ENCODE peak calls at places on chromosomes 6 and 20, in eight cellular contexts. N is uterus; Y is left ventricle myocardium inferior; M is iPS DF 6.9; A is CD8-positive, alpha-beta T cell; L is thoracic aorta; D is tibial artery; Z is mammary epithelial cell. W is an unnamed sample.

GRCh38 chr6:10695086-10695657 is 400 bp downstream of the PAK1IP1 start:
- DNase-seq in A (no peak), L (no peak), Z (no peak), N (no peak), M (no peak), Y (no peak), D (no peak), W (no peak)

GRCh38 chr6:32815115-32815514 is 1.7 kb downstream of the HLA-DOB start:
- DNase-seq in A (no peak), M (no peak), L (no peak), N (no peak), D (no peak), Y (no peak), Z (peak; percentile 65), W (no peak)

GRCh38 chr6:45663181-45664180 is 285.7 kb upstream of the SUPT3H start:
- DNase-seq in Y (peak; percentile 17), D (peak; percentile 47), L (no peak), A (peak; percentile 35), Z (no peak), N (no peak), M (no peak), W (peak; percentile 27)

GRCh38 chr6:27388293-27389197 is at the start of gene ZNF391:
- DNase-seq in M (peak; percentile 63), N (peak; percentile 66), D (peak; percentile 69), Z (peak; percentile 87), Y (peak; percentile 70), A (peak; percentile 67), L (peak; percentile 20), W (peak; percentile 78)

GRCh38 chr6:8065519-8065911 is 1.3 kb upstream of the BLOC1S5 start:
- DNase-seq in N (no peak), D (no peak), L (no peak), A (no peak), Y (no peak), Z (no peak), M (no peak), W (no peak)

GRCh38 chr6:130396722-130397121 is 30.9 kb downstream of the TMEM200A start:
- DNase-seq in L (no peak), Z (peak; percentile 32), D (no peak), A (no peak), Y (no peak), M (no peak), N (no peak), W (no peak)

GRCh38 chr20:36405255-36405654 is 99.1 kb downstream of the DLGAP4 start:
- DNase-seq in D (no peak), Z (no peak), A (no peak), M (no peak), N (no peak), Y (no peak), L (no peak), W (no peak)

GRCh38 chr6:149942461-149942829 is 631 bp downstream of the ULBP2 start:
- DNase-seq in M (no peak), D (no peak), A (no peak), L (no peak), Y (no peak), N (no peak), Z (no peak), W (no peak)

GRCh38 chr6:110859335-110859792 is 15.2 kb upstream of the AMD1 start:
- DNase-seq in A (no peak), Y (no peak), N (no peak), M (no peak), D (no peak), Z (no peak), L (no peak), W (no peak)

GRCh38 chr6:144493035-144493910 is 208.1 kb downstream of the UTRN start:
- DNase-seq in M (no peak), Z (peak; percentile 42), N (no peak), Y (no peak), A (no peak), L (no peak), D (no peak), W (no peak)

GRCh38 chr6:158287047-158287446 is 25.2 kb upstream of the TULP4 start:
- DNase-seq in M (no peak), N (no peak), A (no peak), Y (no peak), L (no peak), D (no peak), Z (no peak), W (no peak)

GRCh38 chr6:39200498-39201020 is 28.7 kb downstream of the KCNK5 start:
- DNase-seq in D (no peak), L (no peak), N (no peak), M (no peak), Y (no peak), A (no peak), Z (no peak), W (no peak)

GRCh38 chr6:149830731-149831379 is 33.3 kb downstream of the LRP11 start:
- DNase-seq in N (no peak), Z (no peak), L (no peak), M (no peak), A (no peak), D (no peak), Y (no peak), W (no peak)

GRCh38 chr6:36343109-36343508 is 6.4 kb upstream of the BNIP5 start:
- DNase-seq in A (no peak), Y (no peak), D (no peak), L (no peak), Z (no peak), N (no peak), M (no peak), W (no peak)

GRCh38 chr20:54168961-54169862 is 4.6 kb downstream of the CYP24A1 start:
- DNase-seq in M (no peak), L (no peak), A (no peak), D (no peak), N (no peak), Y (no peak), Z (no peak), W (no peak)

GRCh38 chr20:33262658-33263065 is 20.4 kb upstream of the BPIFB1 start:
- DNase-seq in L (no peak), D (no peak), Y (no peak), M (peak; percentile 52), N (no peak), A (no peak), Z (peak; percentile 54), W (no peak)

GRCh38 chr20:5584678-5585077 is 165.5 kb upstream of the SHLD1 start:
- DNase-seq in M (no peak), A (no peak), Y (no peak), N (no peak), D (no peak), L (no peak), Z (no peak), W (no peak)

GRCh38 chr6:149318581-149319286 is 1.2 kb downstream of the TAB2 start:
- DNase-seq in N (no peak), M (no peak), A (no peak), Y (no peak), L (no peak), D (no peak), Z (peak; percentile 25), W (no peak)

GRCh38 chr6:83071023-83071422 is 3.6 kb downstream of the DOP1A start:
- DNase-seq in L (no peak), N (no peak), Y (no peak), A (no peak), M (no peak), Z (peak; percentile 41), D (no peak), W (no peak)

GRCh38 chr20:55417797-55418196 is 587.5 kb downstream of the CBLN4 start:
- DNase-seq in L (no peak), M (no peak), A (no peak), D (no peak), Z (no peak), N (no peak), Y (no peak), W (no peak)

GRCh38 chr6:36739947-36740817 is 42.6 kb downstream of the RAB44 start:
- DNase-seq in Z (no peak), N (no peak), M (no peak), Y (no peak), D (no peak), L (no peak), A (no peak), W (no peak)

GRCh38 chr6:93584280-93584679 is 164.9 kb upstream of the EPHA7 start:
- DNase-seq in L (no peak), A (no peak), Y (no peak), M (no peak), N (no peak), D (no peak), Z (no peak), W (no peak)

GRCh38 chr20:50580016-50580747 is 70.0 kb downstream of the PTPN1 start:
- DNase-seq in D (peak; percentile 53), Z (no peak), L (no peak), M (no peak), N (peak; percentile 74), Y (peak; percentile 67), A (peak; percentile 57), W (peak; percentile 88)

DNA sequence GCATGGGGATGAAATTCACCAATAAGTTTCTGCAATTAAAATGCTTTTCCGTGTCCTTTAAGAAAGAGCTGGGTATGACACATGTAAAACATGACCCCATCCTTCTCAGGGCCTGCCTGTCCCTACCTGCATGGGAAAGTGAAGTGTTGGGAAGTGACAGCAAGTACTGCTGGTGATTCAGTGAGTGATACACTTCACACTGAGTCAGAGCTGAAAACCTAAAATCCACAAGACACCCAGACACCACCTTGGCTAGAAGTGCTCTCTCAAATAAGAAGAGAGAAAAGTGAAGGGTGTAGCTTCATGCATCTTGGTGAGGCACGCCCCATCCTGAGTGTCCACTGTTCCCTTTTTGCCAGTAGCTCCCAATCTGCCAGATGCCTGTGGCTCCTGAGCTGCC is 3.3 kb downstream of the RAB22A start:
- DNase-seq in A (no peak), M (no peak), Z (peak; percentile 97), N (no peak), L (no peak), Y (no peak), D (no peak), W (no peak)
- H3K27ac ChIP-seq in A (no peak overlapping the region), M (no peak overlapping the region), Z (peak overlapping the region; percentile 65), N (no peak overlapping the region), L (no peak overlapping the region), Y (no peak overlapping the region), D (no peak overlapping the region), W (no peak overlapping the region)

GRCh38 chr6:43725643-43726580 is 38.3 kb upstream of the MRPS18A start:
- DNase-seq in N (no peak), Y (no peak), L (no peak), Z (no peak), M (no peak), A (no peak), D (no peak), W (no peak)
- H3K27ac ChIP-seq in N (no peak overlapping the region), Y (no peak overlapping the region), L (no peak overlapping the region), Z (peak overlapping the region; percentile 51), M (no peak overlapping the region), A (peak overlapping the region; percentile 3), D (no peak overlapping the region), W (no peak overlapping the region)

DNA sequence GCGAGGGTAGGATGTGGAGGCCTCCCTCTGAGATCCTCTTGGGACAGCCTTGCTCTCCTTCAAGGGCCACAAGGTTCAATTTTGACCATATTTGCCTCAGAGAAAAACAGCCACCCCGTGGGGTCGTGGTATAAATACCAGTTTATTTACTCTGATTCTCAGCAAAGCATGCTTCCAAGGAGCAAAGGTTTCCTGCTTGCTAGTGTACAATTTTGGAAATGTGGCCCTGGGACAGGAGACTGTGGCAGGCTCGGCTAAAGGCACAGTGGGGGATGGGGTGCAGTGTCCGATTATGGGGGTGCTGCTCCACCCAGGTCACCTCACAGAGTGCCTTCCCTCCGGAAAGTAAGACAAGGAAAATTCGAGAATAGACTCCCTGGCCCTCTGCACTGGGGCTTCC is 31.1 kb downstream of the RBM38 start:
- DNase-seq in A (no peak), Y (no peak), D (no peak), L (no peak), M (no peak), N (no peak), Z (no peak), W (no peak)
- H3K27ac ChIP-seq in A (no peak overlapping the region), Y (no peak overlapping the region), D (no peak overlapping the region), L (no peak overlapping the region), M (no peak overlapping the region), N (no peak overlapping the region), Z (no peak overlapping the region), W (no peak overlapping the region)

GRCh38 chr20:15005300-15005986 is 668.0 kb upstream of the FLRT3 start:
- DNase-seq in A (no peak), Z (peak; percentile 75), L (no peak), Y (no peak), D (no peak), M (no peak), N (no peak), W (no peak)
- H3K27ac ChIP-seq in A (no peak overlapping the region), Z (peak overlapping the region; percentile 75), L (peak overlapping the region; percentile 12), Y (no peak overlapping the region), D (no peak overlapping the region), M (no peak overlapping the region), N (no peak overlapping the region), W (no peak overlapping the region)

W was measured in psoas muscle.